ENCODE peak calls at places on chromosomes 7 and 10, in eight cellular contexts. C is pancreas; K is CD4-positive, alpha-beta T cell; A is stimulated activated naive B cell treated with anti-CD40 and anti-IgM and Interleukin-4, amounts not matched to agents 10 μg/mL and 1 μg/mL and 100 μg/mL, for 72 hours; Z is body of pancreas; G is right cardiac atrium; V is heart left ventricle; D is effector memory CD8-positive, alpha-beta T cell. H is an unnamed sample.

GRCh38 chr10:48463318-48464003 is 141.4 kb downstream of the ARHGAP22 start:
- ATAC-seq in C (no peak), K (no peak), A (no peak), Z (no peak), G (peak), V (no peak), D (no peak), H (no peak)

GRCh38 chr10:6280291-6280690 is 77.6 kb downstream of the PFKFB3 start:
- ATAC-seq in C (no peak), K (no peak), A (no peak), Z (no peak), G (no peak), V (no peak), D (no peak), H (no peak)

GRCh38 chr7:101466871-101467270 is 104.2 kb downstream of the COL26A1 start:
- ATAC-seq in C (peak), K (no peak), A (no peak), Z (peak), G (no peak), V (no peak), D (no peak), H (no peak)

GRCh38 chr7:50667789-50668226 is 102.6 kb upstream of the DDC start:
- ATAC-seq in C (peak), K (no peak), A (no peak), Z (peak), G (peak), V (peak), D (no peak), H (no peak)

GRCh38 chr10:33335800-33336605 is 1.5 kb upstream of the NRP1 start:
- ATAC-seq in C (peak), K (no peak), A (no peak), Z (peak), G (peak), V (peak), D (no peak), H (no peak)

GRCh38 chr10:3874988-3875841 is 90.2 kb upstream of the KLF6 start:
- ATAC-seq in C (peak), K (peak), A (peak), Z (no peak), G (peak), V (peak), D (peak), H (peak)

GRCh38 chr10:30990351-30990750 is 41.3 kb downstream of the ZNF438 start:
- ATAC-seq in C (no peak), K (no peak), A (no peak), Z (no peak), G (no peak), V (no peak), D (no peak), H (no peak)

GRCh38 chr7:77734590-77735421 is 38.5 kb downstream of the RSBN1L start:
- ATAC-seq in C (peak), K (no peak), A (no peak), Z (peak), G (peak), V (no peak), D (no peak), H (no peak)

GRCh38 chr10:24269476-24269875 is 60.5 kb downstream of the KIAA1217 start:
- ATAC-seq in C (no peak), K (no peak), A (no peak), Z (no peak), G (no peak), V (no peak), D (no peak), H (no peak)